ENCODE peak calls at places on chromosomes 5 and 9, in four cellular contexts. X is GM12878, Q is H1, U is HepG2. D is an unnamed sample.
A peak's percentile ranks its signal among the peaks of the same experiment; 100 is the strongest.

GRCh38 chr9:120482424-120483186 is 97.4 kb downstream of the CDK5RAP2 start:
- DNase-seq in X (no peak), Q (no peak), U (no peak), D (no peak)

GRCh38 chr5:122354293-122354692 is 42.3 kb downstream of the SNCAIP start:
- DNase-seq in X (no peak), Q (no peak), U (no peak), D (no peak)

GRCh38 chr9:133951265-133951664 is 40.9 kb downstream of the VAV2 start:
- DNase-seq in X (no peak), Q (no peak), U (no peak), D (no peak)

GRCh38 chr5:136408996-136409395 is 43.7 kb upstream of the TRPC7 start:
- DNase-seq in X (no peak), Q (no peak), U (no peak), D (no peak)

GRCh38 chr5:143606043-143606752 is 202.7 kb upstream of the NR3C1 start:
- DNase-seq in X (peak; percentile 73), Q (no peak), U (no peak), D (no peak)

GRCh38 chr5:102959055-102959454 is 160.9 kb downstream of the GIN1 start:
- DNase-seq in X (no peak), Q (no peak), U (no peak), D (peak; percentile 6)

GRCh38 chr5:1332461-1333001 is 12.4 kb downstream of the CLPTM1L start:
- DNase-seq in X (no peak), Q (no peak), U (no peak), D (peak; percentile 27)

GRCh38 chr5:78734094-78734845 is 85.7 kb upstream of the LHFPL2 start:
- DNase-seq in X (no peak), Q (no peak), U (no peak), D (no peak)

GRCh38 chr5:142981886-142982820 is 212.0 kb downstream of the ARHGAP26 start:
- DNase-seq in X (no peak), Q (no peak), U (peak; percentile 92), D (no peak)

GRCh38 chr5:18944771-18945170 is 1043.2 kb downstream of the CDH18 start:
- DNase-seq in X (no peak), Q (no peak), U (no peak), D (no peak)
- TF ChIP-seq CBX5 in X (no peak), Q (no peak), U (no peak), D (no peak)

DNA sequence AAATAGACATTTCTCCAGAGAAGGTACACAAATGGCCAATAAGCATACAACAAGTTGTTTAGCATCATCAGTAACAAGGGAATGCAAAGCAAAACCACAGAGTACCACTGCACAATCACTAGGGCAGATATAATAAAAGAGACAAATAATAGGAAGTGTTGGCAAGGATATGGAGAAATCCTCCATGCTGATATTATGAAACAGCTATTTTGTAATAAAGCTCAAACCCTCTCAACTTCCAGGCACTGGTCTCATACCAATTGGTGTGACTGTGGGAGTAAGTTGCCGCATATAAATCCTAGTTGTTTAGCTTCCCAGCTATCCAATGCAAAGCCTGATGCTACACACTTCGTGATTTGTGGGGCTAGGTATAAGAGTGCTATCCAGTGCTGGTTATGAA is 88.6 kb downstream of the SMIM23 start:
- DNase-seq in X (no peak), Q (no peak), U (no peak), D (no peak)
- H3K36me3 ChIP-seq in X (peaks cover 10% of the 10 kb centered on the region), Q (peaks cover 55% of the 10 kb centered on the region), U (peaks cover 83% of the 10 kb centered on the region), D (peaks cover 55% of the 10 kb centered on the region)

GRCh38 chr5:132496631-132497487 is 6.3 kb upstream of the IRF1 start:
- DNase-seq in X (no peak), Q (peak; percentile 92), U (peak; percentile 64), D (peak; percentile 90)
- TF ChIP-seq CBX5 in X (no peak), Q (no peak), U (no peak), D (peak; percentile 3)

DNA sequence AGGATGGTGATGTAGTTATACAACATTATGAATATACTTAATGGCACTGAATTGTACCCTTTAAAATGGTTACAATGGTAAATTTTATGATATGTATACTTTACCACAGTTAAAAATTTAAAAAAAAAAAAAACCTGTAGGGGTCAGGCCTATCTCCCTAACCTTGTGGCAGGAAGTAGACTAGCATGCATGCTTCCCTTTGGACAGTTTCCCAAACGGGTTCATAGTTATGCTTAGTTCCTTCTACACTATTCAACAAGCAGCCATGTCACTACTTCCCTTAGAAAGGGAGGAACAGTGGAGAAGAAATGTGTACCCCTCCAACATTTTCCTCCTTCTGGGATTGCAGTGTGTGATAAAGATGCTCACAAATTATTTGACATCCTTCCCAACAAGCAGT is 32.5 kb downstream of the IDNK start:
- DNase-seq in X (no peak), Q (no peak), U (no peak), D (no peak)
- H3K36me3 ChIP-seq in X (peaks cover 8% of the 10 kb centered on the region), Q (peaks cover 47% of the 10 kb centered on the region), U (peaks cover 57% of the 10 kb centered on the region), D (peaks cover 81% of the 10 kb centered on the region)

GRCh38 chr5:126508251-126508961 is 85.2 kb downstream of the GRAMD2B start:
- DNase-seq in X (no peak), Q (no peak), U (no peak), D (no peak)
- TF ChIP-seq CBX5 in X (no peak), Q (no peak), U (no peak), D (no peak)

DNA sequence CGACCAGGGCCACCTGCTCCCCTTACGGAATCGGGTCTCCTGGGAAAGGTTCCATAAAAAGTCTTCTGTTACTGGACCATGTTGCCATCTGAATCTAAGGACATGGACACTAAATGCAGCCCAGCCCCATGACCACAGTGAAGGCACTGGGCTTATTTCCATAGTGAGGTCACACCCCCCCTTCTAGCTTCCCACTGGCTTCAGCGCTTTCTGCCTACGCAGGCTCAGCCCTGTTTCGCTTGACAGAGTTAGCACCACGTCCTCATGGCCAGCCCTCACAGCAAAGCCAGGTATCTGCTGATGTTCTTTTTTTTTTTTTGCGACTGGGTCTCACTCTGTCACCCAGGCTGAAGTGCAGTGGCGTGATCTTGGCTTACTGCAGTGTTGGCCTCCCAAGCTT is 14.1 kb downstream of the UCK1 start:
- DNase-seq in X (no peak), Q (no peak), U (no peak), D (no peak)
- H3K36me3 ChIP-seq in X (peaks cover 13% of the 10 kb centered on the region), Q (peaks cover 54% of the 10 kb centered on the region), U (peaks cover 67% of the 10 kb centered on the region), D (peaks cover 76% of the 10 kb centered on the region)

GRCh38 chr5:14644623-14645237 is 19.8 kb upstream of the OTULIN start:
- DNase-seq in X (no peak), Q (no peak), U (no peak), D (no peak)
- TF ChIP-seq CBX5 in X (no peak), Q (no peak), U (no peak), D (no peak)

GRCh38 chr5:62385816-62386400 is 17.8 kb downstream of the DIMT1 start:
- DNase-seq in X (no peak), Q (no peak), U (no peak), D (no peak)
- H3K36me3 ChIP-seq in X (peaks cover 2% of the 10 kb centered on the region), Q (peaks cover 44% of the 10 kb centered on the region), U (peaks cover 61% of the 10 kb centered on the region), D (peaks cover 87% of the 10 kb centered on the region)

GRCh38 chr5:68817696-68818695 is 275.8 kb upstream of the SLC30A5 start:
- DNase-seq in X (no peak), Q (peak; percentile 60), U (no peak), D (no peak)
- TF ChIP-seq CBX5 in X (no peak), Q (no peak), U (no peak), D (no peak)

DNA sequence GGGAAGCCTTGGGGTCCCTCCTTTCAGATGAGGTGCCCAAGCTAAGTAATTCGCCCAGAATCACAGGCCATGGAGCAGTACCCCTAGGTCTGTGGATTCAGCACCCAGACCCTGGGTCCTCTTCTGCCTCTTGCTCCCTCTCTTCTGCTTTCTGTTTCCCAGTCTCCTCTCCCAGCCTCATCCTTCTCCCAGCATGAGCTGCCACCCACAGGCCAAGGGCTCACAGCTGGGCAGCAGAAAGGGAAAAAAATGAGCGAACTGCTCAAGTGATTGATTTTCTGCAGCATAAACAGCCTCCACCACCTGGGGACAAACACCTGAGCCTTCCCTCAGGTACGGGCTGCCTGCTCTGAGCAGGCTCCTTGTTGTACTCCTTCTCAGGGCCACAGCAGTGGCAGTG is 113.9 kb upstream of the SAP30L start:
- DNase-seq in X (no peak), Q (no peak), U (no peak), D (no peak)
- H3K36me3 ChIP-seq in X (peaks cover 6% of the 10 kb centered on the region), Q (no peaks in the 10 kb centered on the region), U (no peaks in the 10 kb centered on the region), D (peaks cover 10% of the 10 kb centered on the region)